ENCODE peak calls at places on chromosomes 2 and 18, in four cellular contexts. N is skeletal muscle cell, P is endodermal cell, Y is PC-9. G is an unnamed sample.
A peak's percentile ranks its signal among the peaks of the same experiment; 100 is the strongest.

GRCh38 chr18:58856881-58857280 is 7.8 kb upstream of the ZNF532 start:
- DNase-seq in N (no peak), P (no peak), Y (peak; percentile 76), G (no peak)

GRCh38 chr2:234620018-234620417 is 123.1 kb upstream of the ARL4C start:
- DNase-seq in N (no peak), P (no peak), Y (no peak), G (no peak)

GRCh38 chr18:29226201-29226600 is 1049.3 kb upstream of the CDH2 start:
- DNase-seq in N (peak; percentile 9), P (no peak), Y (peak; percentile 60), G (no peak)

GRCh38 chr2:43160778-43161177 is 65.6 kb downstream of the ZFP36L2 start:
- DNase-seq in N (no peak), P (no peak), Y (peak; percentile 11), G (no peak)

GRCh38 chr2:157769866-157770265 is 106.3 kb downstream of the ACVR1 start:
- DNase-seq in N (no peak), P (no peak), Y (no peak), G (no peak)

GRCh38 chr2:31049913-31050588 is 88.2 kb downstream of the GALNT14 start:
- DNase-seq in N (no peak), P (peak; percentile 50), Y (no peak), G (no peak)

GRCh38 chr2:239370876-239371725 is 29.7 kb downstream of the HDAC4 start:
- DNase-seq in N (peak; percentile 22), P (peak; percentile 21), Y (no peak), G (no peak)

GRCh38 chr2:8438996-8439395 is 242.9 kb upstream of the ID2 start:
- DNase-seq in N (no peak), P (no peak), Y (no peak), G (no peak)

GRCh38 chr2:230244211-230244610 is 18.7 kb downstream of the SP140 start:
- DNase-seq in N (no peak), P (no peak), Y (no peak), G (no peak)

GRCh38 chr2:145410096-145410495 is 890.2 kb upstream of the ZEB2 start:
- DNase-seq in N (no peak), P (no peak), Y (no peak), G (no peak)

GRCh38 chr2:101732199-101732598 is 34.7 kb downstream of the MAP4K4 start:
- DNase-seq in N (no peak), P (no peak), Y (no peak), G (no peak)

GRCh38 chr18:26071020-26071419 is 19.4 kb downstream of the SS18 start:
- DNase-seq in N (no peak), P (no peak), Y (no peak), G (no peak)

GRCh38 chr2:225041210-225041870 is 928 bp downstream of the DOCK10 start:
- DNase-seq in N (no peak), P (peak; percentile 61), Y (no peak), G (no peak)

GRCh38 chr2:173881466-173881865 is 83.7 kb downstream of the SP3 start:
- DNase-seq in N (peak; percentile 29), P (no peak), Y (no peak), G (no peak)

GRCh38 chr2:53826587-53827397 is 33.0 kb downstream of the GPR75 start:
- DNase-seq in N (no peak), P (no peak), Y (peak; percentile 39), G (no peak)

GRCh38 chr2:200810252-200810650 is 1.5 kb upstream of the BZW1 start:
- DNase-seq in N (peak; percentile 76), P (no peak), Y (peak; percentile 82), G (no peak)

GRCh38 chr2:135202751-135203150 is 150.7 kb downstream of the RAB3GAP1 start:
- DNase-seq in N (no peak), P (no peak), Y (no peak), G (no peak)

GRCh38 chr2:30770791-30771190 is 36.5 kb downstream of the CAPN13 start:
- DNase-seq in N (no peak), P (peak; percentile 26), Y (no peak), G (no peak)

GRCh38 chr2:170711196-170711773 is 3.9 kb upstream of the SP5 start:
- DNase-seq in N (no peak), P (peak; percentile 67), Y (no peak), G (no peak)

GRCh38 chr2:10924441-10924840 is 12.7 kb downstream of the KCNF1 start:
- DNase-seq in N (no peak), P (no peak), Y (no peak), G (no peak)

GRCh38 chr18:78422336-78422735 is 557.3 kb upstream of the SALL3 start:
- DNase-seq in N (no peak), P (no peak), Y (no peak), G (no peak)

GRCh38 chr18:78427081-78427480 is 552.5 kb upstream of the SALL3 start:
- DNase-seq in N (no peak), P (peak; percentile 13), Y (no peak), G (no peak)

GRCh38 chr18:78420116-78420515 is 559.5 kb upstream of the SALL3 start:
- DNase-seq in N (no peak), P (no peak), Y (no peak), G (no peak)

GRCh38 chr18:78421392-78421791 is 558.2 kb upstream of the SALL3 start:
- DNase-seq in N (no peak), P (no peak), Y (no peak), G (no peak)

DNA sequence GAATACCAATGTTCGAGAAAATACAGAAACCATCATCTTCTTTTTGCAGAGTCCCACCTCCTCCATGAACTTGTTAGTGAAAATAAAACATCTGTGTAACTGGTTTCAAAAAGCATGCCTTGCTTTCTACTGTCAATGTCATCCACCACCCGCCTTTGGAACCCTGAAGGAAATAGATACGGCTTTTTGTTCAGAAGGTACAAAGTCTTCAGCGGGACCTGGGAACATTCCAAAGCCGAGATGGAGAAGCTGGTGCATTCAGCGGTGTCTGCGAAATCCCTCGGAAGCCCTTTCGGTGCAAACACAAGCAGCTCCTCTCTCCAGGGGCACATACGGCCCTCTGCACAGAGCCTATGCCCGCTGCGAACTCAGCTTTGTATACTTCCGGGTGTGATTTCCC is 555.8 kb upstream of the SALL3 start:
- DNase-seq in N (no peak), P (peak; percentile 19), Y (no peak), G (no peak)
- H3K4me3 ChIP-seq in N (no peak overlapping the region), P (no peak overlapping the region), Y (no peak overlapping the region), G (no peak overlapping the region)

GRCh38 chr2:98875746-98876145 is 60.3 kb downstream of the CRACDL start:
- DNase-seq in N (no peak), P (no peak), Y (no peak), G (no peak)

GRCh38 chr2:98876741-98877140 is 59.3 kb downstream of the CRACDL start:
- DNase-seq in N (no peak), P (no peak), Y (no peak), G (peak; percentile 32)

GRCh38 chr2:98872526-98872925 is 63.5 kb downstream of the CRACDL start:
- DNase-seq in N (no peak), P (no peak), Y (no peak), G (no peak)

GRCh38 chr2:98875081-98875728 is 60.8 kb downstream of the CRACDL start:
- DNase-seq in N (no peak), P (no peak), Y (no peak), G (no peak)

DNA sequence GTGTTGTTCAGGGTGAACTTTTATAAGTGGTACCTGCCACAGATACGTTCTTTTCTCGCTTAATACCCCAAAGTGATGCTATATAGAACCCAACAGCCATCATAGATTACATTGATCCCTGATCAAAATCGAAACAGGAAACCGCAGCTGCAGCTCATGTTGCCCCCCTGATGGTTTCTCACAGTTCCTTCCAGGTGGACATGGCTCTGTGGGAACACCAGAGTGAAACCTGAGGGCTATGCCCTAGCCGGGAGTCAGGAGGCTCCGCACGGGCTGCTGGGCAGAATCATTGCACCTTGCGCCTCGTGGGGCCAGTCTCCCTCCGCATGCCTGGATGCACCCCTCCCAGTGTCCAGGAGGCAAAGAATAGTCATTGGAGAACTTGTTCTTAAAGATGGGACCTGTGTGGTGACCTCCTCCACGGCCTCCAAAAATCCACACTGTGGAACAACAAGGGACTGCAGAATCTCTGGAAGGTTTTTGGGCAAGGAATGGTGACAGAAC is 61.8 kb downstream of the CRACDL start:
- DNase-seq in N (no peak), P (no peak), Y (no peak), G (no peak)
- H3K4me3 ChIP-seq in N (no peak overlapping the region), P (no peak overlapping the region), Y (no peak overlapping the region), G (no peak overlapping the region)

GRCh38 chr2:156321243-156321904 is 11.1 kb downstream of the NR4A2 start:
- DNase-seq in N (no peak), P (no peak), Y (no peak), G (no peak)

GRCh38 chr2:156319811-156320490 is 12.6 kb downstream of the NR4A2 start:
- DNase-seq in N (no peak), P (peak; percentile 78), Y (no peak), G (no peak)

GRCh38 chr2:156322681-156323211 is 9.8 kb downstream of the NR4A2 start:
- DNase-seq in N (no peak), P (peak; percentile 63), Y (no peak), G (no peak)

GRCh38 chr2:156322103-156322671 is 10.3 kb downstream of the NR4A2 start:
- DNase-seq in N (no peak), P (no peak), Y (no peak), G (no peak)

DNA sequence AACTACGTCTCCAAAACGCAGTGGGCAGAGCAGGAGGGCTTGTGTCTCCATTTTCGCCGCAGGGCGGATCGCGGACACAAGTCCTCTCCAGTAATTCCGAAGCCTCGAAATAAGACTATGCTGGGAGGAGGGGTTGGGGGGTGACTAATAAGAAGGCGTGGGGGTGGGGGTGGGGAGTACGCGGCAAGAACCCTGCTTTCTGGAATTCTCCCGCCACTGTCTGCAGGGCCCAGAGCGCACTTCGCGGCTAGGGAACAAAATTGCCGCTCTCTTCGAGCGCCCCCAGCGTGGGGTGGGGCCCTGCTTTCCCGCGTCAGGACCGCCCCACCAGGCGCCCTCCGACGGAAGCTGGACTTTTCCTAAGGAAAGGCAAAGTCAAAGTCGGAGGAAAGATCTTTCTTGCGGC is 12.0 kb downstream of the NR4A2 start:
- DNase-seq in N (no peak), P (peak; percentile 64), Y (no peak), G (no peak)
- H3K4me3 ChIP-seq in N (peak overlapping the region; percentile 40), P (peak overlapping the region; percentile 49), Y (no peak overlapping the region), G (peak overlapping the region; percentile 48)

GRCh38 chr2:241036397-241036963 is 38.1 kb downstream of the SNED1 start:
- DNase-seq in N (no peak), P (peak; percentile 87), Y (peak; percentile 73), G (no peak)
- H3K4me3 ChIP-seq in N (no peak overlapping the region), P (peak overlapping the region; percentile 35), Y (peak overlapping the region; percentile 37), G (peak overlapping the region; percentile 14)

GRCh38 chr2:15559800-15560403 is 1.2 kb downstream of the NBAS start:
- DNase-seq in N (no peak), P (no peak), Y (no peak), G (no peak)

GRCh38 chr2:15560404-15560987 is 638 bp downstream of the NBAS start:
- DNase-seq in N (no peak), P (peak; percentile 70), Y (no peak), G (no peak)

GRCh38 chr2:15560988-15561573 is at the start of gene NBAS:
- DNase-seq in N (peak; percentile 61), P (peak; percentile 97), Y (peak; percentile 74), G (no peak)

GRCh38 chr2:15557947-15558346 is 3.2 kb downstream of the NBAS start:
- DNase-seq in N (no peak), P (no peak), Y (no peak), G (no peak)

DNA sequence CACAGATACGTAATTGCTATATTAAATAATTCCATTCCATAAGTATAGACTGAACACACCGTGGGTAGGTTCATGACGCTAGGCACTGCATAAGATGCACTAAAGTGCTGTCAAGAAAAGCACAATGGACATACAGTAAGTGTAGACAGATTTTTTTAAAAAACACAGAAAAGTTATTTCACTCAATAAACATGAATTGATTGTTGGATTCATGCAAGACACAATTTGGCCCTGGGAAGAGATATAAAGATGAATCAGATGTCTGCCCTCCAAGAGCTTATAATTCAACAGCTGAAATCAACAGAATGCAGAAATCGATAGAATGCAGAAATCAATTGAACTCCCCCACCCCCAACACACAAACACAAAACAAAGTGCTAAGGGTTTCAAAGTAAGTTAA is 1.8 kb downstream of the NBAS start:
- DNase-seq in N (no peak), P (no peak), Y (no peak), G (no peak)
- H3K4me3 ChIP-seq in N (peak overlapping the region; percentile 96), P (peak overlapping the region; percentile 93), Y (peak overlapping the region; percentile 75), G (no peak overlapping the region)

G was measured in retinal pigment epithelial cell.